ENCODE peak calls at places on chromosomes 16 and 17, in six cellular contexts. V, N, K, X, A and U are unnamed samples.

GRCh38 chr17:82457071-82457789 is 1.3 kb upstream of the NARF start:
- DNase-seq in V (peak), N (no peak), K (no peak), X (no peak), A (no peak), U (no peak)

GRCh38 chr16:10297341-10298006 is 88.4 kb upstream of the ATF7IP2 start:
- DNase-seq in V (peak), N (no peak), K (no peak), X (no peak), A (no peak), U (peak)

GRCh38 chr17:39923836-39924690 is 3.3 kb downstream of the ORMDL3 start:
- DNase-seq in V (no peak), N (no peak), K (no peak), X (no peak), A (peak), U (no peak)

GRCh38 chr17:80291260-80291659 is 30.6 kb downstream of the RNF213 start:
- DNase-seq in V (no peak), N (no peak), K (no peak), X (no peak), A (no peak), U (no peak)

GRCh38 chr17:60902399-60902798 is 224.7 kb downstream of the BCAS3 start:
- DNase-seq in V (no peak), N (no peak), K (no peak), X (no peak), A (no peak), U (no peak)

GRCh38 chr16:21169249-21169981 is 10.9 kb downstream of the LDAF1 start:
- DNase-seq in V (no peak), N (no peak), K (no peak), X (no peak), A (no peak), U (no peak)

GRCh38 chr16:67967956-67968439 is 439 bp downstream of the SLC12A4 start:
- DNase-seq in V (peak), N (no peak), K (no peak), X (peak), A (peak), U (peak)

GRCh38 chr17:66306413-66306812 is 4.0 kb downstream of the PRKCA start:
- DNase-seq in V (no peak), N (no peak), K (no peak), X (no peak), A (no peak), U (no peak)

GRCh38 chr17:41580244-41580575 is 6.5 kb downstream of the KRT14 start:
- DNase-seq in V (no peak), N (no peak), K (no peak), X (no peak), A (no peak), U (no peak)

GRCh38 chr17:46765491-46765890 is 53.0 kb downstream of the WNT3 start:
- DNase-seq in V (no peak), N (no peak), K (no peak), X (peak), A (no peak), U (no peak)

GRCh38 chr16:17416461-17417221 is 54.1 kb downstream of the XYLT1 start:
- DNase-seq in V (peak), N (no peak), K (no peak), X (peak), A (no peak), U (no peak)

GRCh38 chr17:74296548-74296936 is 22.5 kb downstream of the DNAI2 start:
- DNase-seq in V (peak), N (peak), K (peak), X (peak), A (peak), U (peak)

GRCh38 chr17:16926591-16927451 is 45.1 kb downstream of the TNFRSF13B start:
- DNase-seq in V (peak), N (no peak), K (no peak), X (no peak), A (no peak), U (no peak)

GRCh38 chr17:50177476-50177875 is 11.7 kb downstream of the SGCA start:
- DNase-seq in V (no peak), N (no peak), K (no peak), X (no peak), A (no peak), U (no peak)

GRCh38 chr17:50177983-50178834 is 12.4 kb downstream of the SGCA start:
- DNase-seq in V (peak), N (peak), K (no peak), X (peak), A (peak), U (peak)

GRCh38 chr17:50175035-50175788 is 9.4 kb downstream of the SGCA start:
- DNase-seq in V (no peak), N (no peak), K (no peak), X (no peak), A (peak), U (no peak)

GRCh38 chr17:50174444-50174843 is 8.6 kb downstream of the SGCA start:
- DNase-seq in V (no peak), N (no peak), K (no peak), X (no peak), A (peak), U (no peak)

DNA sequence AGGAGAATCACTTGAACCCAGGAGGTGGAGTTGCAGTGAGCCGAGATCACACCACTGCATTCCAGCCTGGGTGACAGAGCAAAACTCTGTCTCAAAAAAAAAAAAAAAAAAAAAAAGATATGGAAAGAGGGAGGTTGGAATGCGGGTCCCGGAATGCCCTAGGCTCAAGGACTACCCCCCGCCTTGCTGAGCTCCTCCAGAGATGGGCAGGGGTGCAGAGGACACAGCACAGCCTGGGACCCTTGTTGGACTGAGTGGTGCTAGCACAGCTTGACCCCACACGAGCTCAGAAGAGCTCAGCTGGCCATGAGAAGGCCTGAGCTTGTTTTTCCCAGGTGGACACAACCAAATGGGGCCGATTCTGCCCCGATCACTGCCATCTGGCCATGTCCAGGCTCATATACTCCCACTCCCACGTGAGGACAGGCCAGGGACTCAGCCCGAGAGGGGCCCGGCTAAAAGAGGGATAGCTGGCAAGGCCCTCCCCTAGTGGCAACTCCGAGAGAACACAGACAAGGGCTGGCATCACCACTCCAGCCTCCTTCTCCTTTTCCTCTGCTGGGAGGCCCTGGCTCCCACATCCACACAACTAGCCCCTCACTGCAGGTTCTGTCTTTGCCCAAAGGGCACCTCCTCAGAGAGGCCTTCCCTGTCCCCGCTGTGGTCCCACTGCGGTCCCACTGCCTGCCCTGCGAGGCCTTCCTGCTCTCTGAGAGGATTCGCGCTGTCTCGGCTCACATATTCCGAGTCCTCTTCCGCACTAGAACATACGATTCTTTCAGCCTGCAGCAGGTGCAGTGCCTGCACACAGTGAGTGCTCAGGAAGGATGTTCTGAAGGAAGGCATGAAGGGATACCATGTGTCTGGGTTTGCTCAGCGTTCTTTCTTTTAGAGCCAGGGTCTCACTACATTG is 11.0 kb downstream of the SGCA start:
- DNase-seq in V (no peak), N (no peak), K (no peak), X (no peak), A (peak), U (no peak)
- TF ChIP-seq CTCF in V (no peak), N (no peak), K (no peak), X (peak), A (no peak), U (no peak)

DNA sequence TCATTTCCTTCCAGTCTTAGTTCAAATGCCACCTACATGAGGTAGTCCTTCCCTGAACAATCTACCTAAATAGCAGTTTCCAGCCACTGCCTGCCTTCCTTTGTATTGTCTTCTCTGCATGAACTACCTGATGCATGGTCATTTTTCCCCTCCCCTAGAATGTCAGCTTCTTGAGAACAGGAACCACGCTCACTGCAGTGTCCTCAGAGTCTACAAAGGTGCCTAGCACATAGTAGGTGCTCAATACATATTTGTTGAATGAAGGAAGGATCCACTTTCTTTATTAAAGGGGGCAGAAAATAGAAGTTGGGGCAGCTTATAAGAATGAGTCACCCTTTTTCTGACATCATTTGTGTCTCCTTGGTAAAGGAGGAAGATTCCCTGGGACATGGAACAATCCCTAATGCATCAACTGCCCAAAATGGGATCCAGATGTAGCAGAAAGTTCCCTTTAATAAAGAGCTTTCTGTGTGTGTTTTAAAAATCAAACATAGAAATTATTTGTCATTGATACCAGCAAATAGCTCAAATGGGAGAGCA is 4.4 kb upstream of the CYLD start:
- DNase-seq in V (no peak), N (no peak), K (no peak), X (no peak), A (no peak), U (no peak)
- TF ChIP-seq CTCF in V (no peak), N (no peak), K (no peak), X (no peak), A (no peak), U (no peak)

GRCh38 chr16:11949527-11949926 is 7.7 kb upstream of the NPIPB2 start:
- DNase-seq in V (peak), N (no peak), K (no peak), X (peak), A (no peak), U (no peak)
- TF ChIP-seq CTCF in V (peak), N (peak), K (peak), X (peak), A (peak), U (peak)

GRCh38 chr16:23345237-23345636 is 43.1 kb downstream of the SCNN1B start:
- DNase-seq in V (no peak), N (no peak), K (no peak), X (no peak), A (no peak), U (no peak)

GRCh38 chr16:23343643-23344612 is 41.8 kb downstream of the SCNN1B start:
- DNase-seq in V (no peak), N (no peak), K (no peak), X (no peak), A (no peak), U (no peak)

GRCh38 chr16:23351360-23351759 is 49.3 kb downstream of the SCNN1B start:
- DNase-seq in V (peak), N (no peak), K (no peak), X (no peak), A (no peak), U (no peak)

GRCh38 chr16:23353440-23353839 is 51.3 kb downstream of the SCNN1B start:
- DNase-seq in V (no peak), N (no peak), K (no peak), X (no peak), A (no peak), U (no peak)

DNA sequence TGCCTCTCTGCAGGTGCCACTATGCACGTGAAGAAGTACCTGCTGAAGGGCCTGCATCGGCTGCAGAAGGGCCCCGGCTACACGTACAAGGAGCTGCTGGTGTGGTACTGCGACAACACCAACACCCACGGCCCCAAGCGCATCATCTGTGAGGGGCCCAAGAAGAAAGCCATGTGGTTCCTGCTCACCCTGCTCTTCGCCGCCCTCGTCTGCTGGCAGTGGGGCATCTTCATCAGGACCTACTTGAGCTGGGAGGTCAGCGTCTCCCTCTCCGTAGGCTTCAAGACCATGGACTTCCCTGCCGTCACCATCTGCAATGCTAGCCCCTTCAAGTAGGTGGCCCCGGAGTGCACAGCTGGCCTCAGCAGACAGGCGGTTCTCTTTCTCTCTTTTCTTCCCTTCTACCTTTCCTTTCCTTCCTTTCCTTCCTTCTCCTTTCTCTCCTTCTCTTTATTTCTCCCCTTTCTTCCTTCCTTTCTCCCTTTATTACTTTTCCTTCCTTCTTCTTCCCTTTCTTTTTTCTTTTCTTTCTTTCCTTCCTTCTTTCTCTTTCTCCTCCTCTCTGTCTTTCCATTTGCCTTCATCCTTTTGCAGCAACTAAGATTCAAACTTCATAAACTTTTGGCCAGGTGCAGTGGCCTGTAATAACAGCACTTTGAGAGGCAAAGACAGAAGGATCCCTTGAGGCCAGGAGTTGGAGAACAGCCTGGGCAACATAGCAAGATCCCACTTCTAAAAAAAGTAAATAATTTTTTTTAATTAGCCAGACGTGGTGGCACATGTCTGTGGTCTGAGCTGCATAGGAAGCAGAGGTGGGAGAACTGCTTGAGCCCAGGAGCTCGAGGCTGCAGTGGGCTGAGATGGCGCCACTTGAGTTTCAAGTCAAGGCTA is 46.7 kb downstream of the SCNN1B start:
- DNase-seq in V (no peak), N (no peak), K (no peak), X (no peak), A (no peak), U (no peak)
- TF ChIP-seq CTCF in V (no peak), N (no peak), K (no peak), X (peak), A (no peak), U (no peak)

GRCh38 chr17:76365256-76365903 is 11.7 kb upstream of the PRPSAP1 start:
- DNase-seq in V (no peak), N (no peak), K (no peak), X (no peak), A (no peak), U (no peak)
- TF ChIP-seq CTCF in V (no peak), N (no peak), K (peak), X (no peak), A (peak), U (peak)